ENCODE peak calls at places on chromosomes 7 and 10, in five cellular contexts. Y is skeletal muscle cell, B is neural progenitor cell, J is body of pancreas, F is testis. R is an unnamed sample.

GRCh38 chr7:37927739-37928444 is 7.5 kb downstream of the EPDR1 start:
- DNase-seq in Y (no peak), B (no peak), J (no peak), F (peak; percentile 31), R (no peak)

GRCh38 chr10:43686414-43686813 is 37.7 kb upstream of the ZNF32 start:
- DNase-seq in Y (no peak), B (no peak), J (no peak), F (no peak), R (no peak)

GRCh38 chr10:75476985-75477384 is 45.6 kb downstream of the LRMDA start:
- DNase-seq in Y (no peak), B (no peak), J (no peak), F (no peak), R (no peak)

GRCh38 chr10:92761576-92761975 is 71.8 kb downstream of the HHEX start:
- DNase-seq in Y (no peak), B (no peak), J (no peak), F (no peak), R (no peak)

GRCh38 chr7:831596-832291 is 532 bp upstream of the SUN1 start:
- DNase-seq in Y (peak; percentile 57), B (no peak), J (peak; percentile 57), F (no peak), R (peak; percentile 52)

GRCh38 chr10:105769248-105770184 is 1128.4 kb downstream of the SORCS3 start:
- DNase-seq in Y (no peak), B (no peak), J (no peak), F (no peak), R (no peak)

GRCh38 chr10:72075184-72076115 is 12.9 kb downstream of the SPOCK2 start:
- DNase-seq in Y (no peak), B (no peak), J (no peak), F (no peak), R (no peak)

GRCh38 chr10:132654708-132655661 is 117.4 kb downstream of the INPP5A start:
- DNase-seq in Y (no peak), B (peak; percentile 82), J (peak; percentile 48), F (peak; percentile 56), R (no peak)

GRCh38 chr7:34165927-34166550 is 260.7 kb downstream of the BMPER start:
- DNase-seq in Y (no peak), B (peak; percentile 40), J (no peak), F (no peak), R (no peak)

GRCh38 chr7:106176414-106177294 is 64.5 kb upstream of the SYPL1 start:
- DNase-seq in Y (peak; percentile 36), B (peak; percentile 93), J (peak; percentile 84), F (peak; percentile 90), R (no peak)

GRCh38 chr10:45463244-45464116 is 89.5 kb downstream of the ALOX5 start:
- DNase-seq in Y (no peak), B (no peak), J (no peak), F (no peak), R (no peak)

GRCh38 chr7:130070900-130071622 is 727 bp downstream of the KLHDC10 start:
- DNase-seq in Y (no peak), B (peak; percentile 29), J (no peak), F (no peak), R (no peak)

GRCh38 chr7:124130-124949 is 68.0 kb upstream of the FAM20C start:
- DNase-seq in Y (no peak), B (no peak), J (no peak), F (no peak), R (no peak)

GRCh38 chr7:93232673-93233018 is 480 bp downstream of the VPS50 start:
- DNase-seq in Y (no peak), B (peak; percentile 31), J (no peak), F (no peak), R (no peak)

GRCh38 chr10:97687785-97688781 is 1.0 kb upstream of the AVPI1 start:
- DNase-seq in Y (peak; percentile 71), B (no peak), J (peak; percentile 49), F (peak; percentile 52), R (peak; percentile 82)

GRCh38 chr10:113534428-113534827 is 18.4 kb upstream of the HABP2 start:
- DNase-seq in Y (no peak), B (no peak), J (no peak), F (no peak), R (no peak)

GRCh38 chr7:76356823-76357222 is 2.0 kb downstream of the YWHAG start:
- DNase-seq in Y (no peak), B (peak; percentile 30), J (peak; percentile 65), F (no peak), R (no peak)

GRCh38 chr10:127922675-127923366 is 15.9 kb downstream of the PTPRE start:
- DNase-seq in Y (peak; percentile 38), B (no peak), J (peak; percentile 39), F (peak; percentile 53), R (no peak)

GRCh38 chr7:40186586-40186985 is 51.8 kb downstream of the SUGCT start:
- DNase-seq in Y (no peak), B (no peak), J (no peak), F (no peak), R (no peak)

GRCh38 chr7:110964770-110965169 is 126.2 kb upstream of the LRRN3 start:
- DNase-seq in Y (no peak), B (no peak), J (no peak), F (no peak), R (peak; percentile 41)

GRCh38 chr7:46386428-46387399 is 465.6 kb upstream of the IGFBP3 start:
- DNase-seq in Y (peak; percentile 56), B (no peak), J (no peak), F (no peak), R (no peak)

GRCh38 chr10:97030894-97031293 is 154.9 kb downstream of the SLIT1 start:
- DNase-seq in Y (no peak), B (no peak), J (no peak), F (no peak), R (no peak)

GRCh38 chr7:144027974-144028373 is 20.8 kb upstream of the OR2A5 start:
- DNase-seq in Y (peak; percentile 8), B (no peak), J (no peak), F (no peak), R (no peak)

GRCh38 chr10:78706256-78706655 is 362.5 kb upstream of the ZMIZ1 start:
- DNase-seq in Y (no peak), B (no peak), J (no peak), F (no peak), R (no peak)

GRCh38 chr7:7190142-7190541 is 7.8 kb downstream of the C1GALT1 start:
- DNase-seq in Y (peak; percentile 51), B (no peak), J (no peak), F (no peak), R (no peak)

GRCh38 chr7:83149466-83149865 is 13.2 kb downstream of the PCLO start:
- DNase-seq in Y (peak; percentile 35), B (no peak), J (no peak), F (no peak), R (no peak)

GRCh38 chr7:5296015-5296621 is 13.4 kb downstream of the SLC29A4 start:
- DNase-seq in Y (no peak), B (peak; percentile 86), J (no peak), F (no peak), R (no peak)

GRCh38 chr7:32030904-32031692 is 39.1 kb downstream of the PDE1C start:
- DNase-seq in Y (no peak), B (no peak), J (no peak), F (no peak), R (no peak)

GRCh38 chr7:100612730-100613446 is 548 bp downstream of the MOSPD3 start:
- DNase-seq in Y (no peak), B (peak; percentile 62), J (peak; percentile 19), F (peak; percentile 37), R (no peak)

GRCh38 chr7:41847171-41847570 is 144.3 kb upstream of the INHBA start:
- DNase-seq in Y (no peak), B (no peak), J (no peak), F (no peak), R (no peak)

GRCh38 chr7:22550514-22551010 is 50.6 kb upstream of the STEAP1B start:
- DNase-seq in Y (no peak), B (no peak), J (no peak), F (no peak), R (no peak)

GRCh38 chr7:81036041-81036440 is 117.2 kb upstream of the SEMA3C start:
- DNase-seq in Y (no peak), B (no peak), J (no peak), F (no peak), R (no peak)
- H3K4me3 ChIP-seq in Y (no peak overlapping the region), B (no peak overlapping the region), J (no peak overlapping the region), F (no peak overlapping the region), R (no peak overlapping the region)

DNA sequence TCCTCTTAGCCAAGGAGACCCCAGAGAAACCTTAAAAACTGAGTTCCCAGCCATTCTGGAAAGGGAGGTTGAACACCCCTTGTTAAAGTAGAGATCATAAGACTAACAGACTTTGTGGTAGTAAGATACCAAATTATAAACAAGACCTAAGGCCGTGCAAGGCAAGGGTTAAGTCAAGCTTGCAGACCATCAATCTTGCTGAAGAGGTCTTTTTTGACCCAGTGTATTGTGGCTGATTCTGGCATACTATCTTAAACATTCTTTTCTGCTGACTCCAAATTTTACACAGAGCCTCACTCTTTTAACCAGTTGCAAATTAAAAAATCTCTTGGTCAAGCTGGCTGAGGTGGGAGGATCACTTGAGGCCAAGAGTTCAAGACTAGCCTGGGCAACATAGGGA is 1.2 kb upstream of the TBRG4 start:
- DNase-seq in Y (no peak), B (no peak), J (no peak), F (no peak), R (no peak)
- H3K4me3 ChIP-seq in Y (no peak overlapping the region), B (peak overlapping the region; percentile 90), J (no peak overlapping the region), F (no peak overlapping the region), R (no peak overlapping the region)

GRCh38 chr7:151244871-151245346 is 3.6 kb downstream of the SMARCD3 start:
- DNase-seq in Y (no peak), B (peak; percentile 49), J (no peak), F (no peak), R (no peak)
- H3K4me3 ChIP-seq in Y (peak overlapping the region; percentile 33), B (peak overlapping the region; percentile 56), J (no peak overlapping the region), F (peak overlapping the region; percentile 25), R (peak overlapping the region; percentile 43)

DNA sequence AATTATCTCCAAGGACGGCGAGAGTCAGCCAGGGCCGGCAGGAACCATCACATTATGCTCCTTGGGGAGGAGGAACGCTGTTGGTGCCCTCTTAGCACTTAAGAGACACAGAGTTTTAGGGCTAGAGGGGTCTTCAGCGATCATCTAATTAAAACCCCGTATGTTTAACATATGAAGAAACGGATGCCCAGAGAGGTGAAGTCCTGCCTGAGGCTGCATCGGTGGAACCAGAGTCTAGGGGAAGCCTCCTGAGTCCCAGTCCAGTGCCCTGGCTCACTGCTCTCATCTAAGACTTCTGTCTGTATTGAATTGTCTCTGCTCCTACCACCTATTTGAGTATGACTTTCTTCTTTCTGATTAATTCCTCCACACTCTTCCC is 688 bp upstream of the ABCB4 start:
- DNase-seq in Y (no peak), B (no peak), J (no peak), F (no peak), R (no peak)
- H3K4me3 ChIP-seq in Y (peak overlapping the region; percentile 44), B (peak overlapping the region; percentile 56), J (no peak overlapping the region), F (peak overlapping the region; percentile 58), R (no peak overlapping the region)

DNA sequence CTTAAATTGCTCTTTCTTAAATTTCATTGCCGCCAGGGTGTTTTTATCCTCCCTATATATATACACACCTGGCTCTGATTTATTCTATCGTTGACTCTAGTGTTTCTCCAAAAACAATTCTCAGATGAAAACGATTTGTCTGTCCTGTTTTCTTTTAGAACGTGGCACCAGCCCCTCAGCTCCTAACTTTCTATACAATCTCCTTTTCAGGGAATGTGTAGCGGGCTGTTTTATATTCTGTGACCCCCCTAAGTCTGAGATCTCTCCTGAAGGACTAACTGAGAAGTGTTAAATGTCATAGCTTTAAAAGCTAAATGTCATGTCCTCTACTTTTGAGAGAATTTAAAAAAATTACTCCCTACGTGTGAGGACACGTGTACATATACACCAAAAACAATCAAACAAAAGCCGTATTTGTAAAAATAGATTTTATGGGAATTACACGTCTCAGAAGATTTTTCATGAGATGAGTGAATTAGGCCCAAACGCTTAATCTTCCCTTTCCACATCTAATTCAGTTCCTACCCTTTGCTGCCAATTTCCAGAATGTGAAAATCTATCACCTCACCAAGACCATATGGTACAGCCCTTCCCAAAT is 791 bp upstream of the CTTNBP2 start:
- DNase-seq in Y (no peak), B (no peak), J (no peak), F (no peak), R (no peak)
- H3K4me3 ChIP-seq in Y (peak overlapping the region; percentile 51), B (peak overlapping the region; percentile 99), J (peak overlapping the region; percentile 72), F (peak overlapping the region; percentile 70), R (no peak overlapping the region)